ENCODE peak calls at places on chromosome 20, in five cellular contexts. One of them, this sample, is unnamed.

GRCh38 chr20:11210611-11211010 is 536.8 kb upstream of the JAG1 start:
- DNase-seq in HepG2: no peak
- DNase-seq in stomach: no peak
- DNase-seq in heart left ventricle: no peak
- DNase-seq in ovary: no peak
- DNase-seq in this sample: no peak

GRCh38 chr20:33947709-33948295 is 45.9 kb upstream of the RALY start:
- DNase-seq in HepG2: peak
- DNase-seq in stomach: no peak
- DNase-seq in heart left ventricle: no peak
- DNase-seq in ovary: no peak
- DNase-seq in this sample: peak

GRCh38 chr20:5569021-5569420 is 181.2 kb upstream of the SHLD1 start:
- DNase-seq in HepG2: peak
- DNase-seq in stomach: no peak
- DNase-seq in heart left ventricle: no peak
- DNase-seq in ovary: no peak
- DNase-seq in this sample: peak

GRCh38 chr20:326645-327031 is 1.3 kb downstream of the SOX12 start:
- DNase-seq in HepG2: no peak
- DNase-seq in stomach: peak
- DNase-seq in heart left ventricle: no peak
- DNase-seq in ovary: no peak
- DNase-seq in this sample: peak

GRCh38 chr20:2804921-2805681 is 4.7 kb upstream of the CPXM1 start:
- DNase-seq in HepG2: no peak
- DNase-seq in stomach: no peak
- DNase-seq in heart left ventricle: no peak
- DNase-seq in ovary: no peak
- DNase-seq in this sample: no peak

GRCh38 chr20:17108896-17109295 is 117.9 kb upstream of the PCSK2 start:
- DNase-seq in HepG2: no peak
- DNase-seq in stomach: no peak
- DNase-seq in heart left ventricle: no peak
- DNase-seq in ovary: no peak
- DNase-seq in this sample: no peak

GRCh38 chr20:49668181-49668877 is 45.3 kb downstream of the B4GALT5 start:
- DNase-seq in HepG2: no peak
- DNase-seq in stomach: peak
- DNase-seq in heart left ventricle: peak
- DNase-seq in ovary: no peak
- DNase-seq in this sample: peak

GRCh38 chr20:21096321-21097043 is 9.7 kb downstream of the LINC00237 start:
- DNase-seq in HepG2: peak
- DNase-seq in stomach: no peak
- DNase-seq in heart left ventricle: no peak
- DNase-seq in ovary: no peak
- DNase-seq in this sample: peak

GRCh38 chr20:4919047-4919704 is 82.1 kb downstream of the SLC23A2 start:
- DNase-seq in HepG2: no peak
- DNase-seq in stomach: no peak
- DNase-seq in heart left ventricle: no peak
- DNase-seq in ovary: no peak
- DNase-seq in this sample: no peak

GRCh38 chr20:44287272-44288097 is 23.5 kb downstream of the FITM2 start:
- DNase-seq in HepG2: peak
- DNase-seq in stomach: no peak
- DNase-seq in heart left ventricle: no peak
- DNase-seq in ovary: no peak
- DNase-seq in this sample: no peak

GRCh38 chr20:24492031-24492607 is 22.7 kb downstream of the SYNDIG1 start:
- DNase-seq in HepG2: peak
- DNase-seq in stomach: no peak
- DNase-seq in heart left ventricle: no peak
- DNase-seq in ovary: no peak
- DNase-seq in this sample: no peak

GRCh38 chr20:50321797-50322480 is 131.3 kb downstream of the CEBPB start:
- DNase-seq in HepG2: no peak
- DNase-seq in stomach: no peak
- DNase-seq in heart left ventricle: no peak
- DNase-seq in ovary: peak
- DNase-seq in this sample: no peak

GRCh38 chr20:2624190-2624589 is 28.2 kb upstream of the NOP56 start:
- DNase-seq in HepG2: no peak
- DNase-seq in stomach: no peak
- DNase-seq in heart left ventricle: no peak
- DNase-seq in ovary: no peak
- DNase-seq in this sample: no peak

GRCh38 chr20:48716086-48716485 is 111.7 kb downstream of the PREX1 start:
- DNase-seq in HepG2: no peak
- DNase-seq in stomach: no peak
- DNase-seq in heart left ventricle: no peak
- DNase-seq in ovary: no peak
- DNase-seq in this sample: no peak

GRCh38 chr20:36478137-36478905 is 63.0 kb upstream of the MYL9 start:
- DNase-seq in HepG2: no peak
- DNase-seq in stomach: no peak
- DNase-seq in heart left ventricle: no peak
- DNase-seq in ovary: no peak
- DNase-seq in this sample: no peak

GRCh38 chr20:2535711-2536561 is 437 bp upstream of the TMC2 start:
- DNase-seq in HepG2: no peak
- DNase-seq in stomach: no peak
- DNase-seq in heart left ventricle: no peak
- DNase-seq in ovary: no peak
- DNase-seq in this sample: no peak

GRCh38 chr20:25054995-25055629 is 2.8 kb downstream of the ACSS1 start:
- DNase-seq in HepG2: peak
- DNase-seq in stomach: peak
- DNase-seq in heart left ventricle: peak
- DNase-seq in ovary: no peak
- DNase-seq in this sample: peak

GRCh38 chr20:21901470-21902275 is 196.2 kb downstream of the PAX1 start:
- DNase-seq in HepG2: no peak
- DNase-seq in stomach: peak
- DNase-seq in heart left ventricle: peak
- DNase-seq in ovary: no peak
- DNase-seq in this sample: no peak

GRCh38 chr20:56442381-56443365 is 25.8 kb upstream of the RTF2 start:
- DNase-seq in HepG2: no peak
- DNase-seq in stomach: no peak
- DNase-seq in heart left ventricle: no peak
- DNase-seq in ovary: no peak
- DNase-seq in this sample: no peak

GRCh38 chr20:32820698-32821378 is 1.1 kb downstream of the MAPRE1 start:
- DNase-seq in HepG2: no peak
- DNase-seq in stomach: no peak
- DNase-seq in heart left ventricle: no peak
- DNase-seq in ovary: peak
- DNase-seq in this sample: no peak

GRCh38 chr20:32823737-32824588 is 4.2 kb downstream of the MAPRE1 start:
- DNase-seq in HepG2: peak
- DNase-seq in stomach: no peak
- DNase-seq in heart left ventricle: no peak
- DNase-seq in ovary: no peak
- DNase-seq in this sample: no peak

GRCh38 chr20:32823078-32823477 is 3.3 kb downstream of the MAPRE1 start:
- DNase-seq in HepG2: peak
- DNase-seq in stomach: no peak
- DNase-seq in heart left ventricle: no peak
- DNase-seq in ovary: no peak
- DNase-seq in this sample: peak

GRCh38 chr20:32822189-32822588 is 2.4 kb downstream of the MAPRE1 start:
- DNase-seq in HepG2: no peak
- DNase-seq in stomach: no peak
- DNase-seq in heart left ventricle: no peak
- DNase-seq in ovary: no peak
- DNase-seq in this sample: no peak

GRCh38 chr20:32820000-32820697 is 395 bp downstream of the MAPRE1 start:
- DNase-seq in HepG2: peak
- DNase-seq in stomach: no peak
- DNase-seq in heart left ventricle: peak
- DNase-seq in ovary: peak
- DNase-seq in this sample: peak
- TF ChIP-seq POLR2A in HepG2: peak
- TF ChIP-seq POLR2A in stomach: no peak
- TF ChIP-seq POLR2A in heart left ventricle: no peak
- TF ChIP-seq POLR2A in ovary: peak
- TF ChIP-seq POLR2A in this sample: peak

GRCh38 chr20:19757487-19757972 is 528 bp upstream of the RIN2 start:
- DNase-seq in HepG2: peak
- DNase-seq in stomach: peak
- DNase-seq in heart left ventricle: peak
- DNase-seq in ovary: peak
- DNase-seq in this sample: no peak

GRCh38 chr20:19758888-19759331 is 852 bp downstream of the RIN2 start:
- DNase-seq in HepG2: peak
- DNase-seq in stomach: peak
- DNase-seq in heart left ventricle: peak
- DNase-seq in ovary: peak
- DNase-seq in this sample: no peak

GRCh38 chr20:19760371-19760721 is 2.3 kb downstream of the RIN2 start:
- DNase-seq in HepG2: no peak
- DNase-seq in stomach: no peak
- DNase-seq in heart left ventricle: no peak
- DNase-seq in ovary: no peak
- DNase-seq in this sample: no peak

GRCh38 chr20:19756756-19757486 is 1.1 kb upstream of the RIN2 start:
- DNase-seq in HepG2: no peak
- DNase-seq in stomach: peak
- DNase-seq in heart left ventricle: no peak
- DNase-seq in ovary: no peak
- DNase-seq in this sample: no peak

GRCh38 chr20:19757973-19758887 is at the start of gene RIN2:
- DNase-seq in HepG2: peak
- DNase-seq in stomach: peak
- DNase-seq in heart left ventricle: peak
- DNase-seq in ovary: peak
- DNase-seq in this sample: no peak
- TF ChIP-seq POLR2A in HepG2: no peak
- TF ChIP-seq POLR2A in stomach: no peak
- TF ChIP-seq POLR2A in heart left ventricle: no peak
- TF ChIP-seq POLR2A in ovary: no peak
- TF ChIP-seq POLR2A in this sample: no peak

GRCh38 chr20:63697357-63697867 is 960 bp downstream of the TNFRSF6B start:
- DNase-seq in HepG2: no peak
- DNase-seq in stomach: no peak
- DNase-seq in heart left ventricle: peak
- DNase-seq in ovary: peak
- DNase-seq in this sample: no peak

GRCh38 chr20:63696311-63696627 is 183 bp upstream of the TNFRSF6B start:
- DNase-seq in HepG2: no peak
- DNase-seq in stomach: no peak
- DNase-seq in heart left ventricle: peak
- DNase-seq in ovary: peak
- DNase-seq in this sample: no peak

GRCh38 chr20:63697868-63698545 is 1.6 kb downstream of the TNFRSF6B start:
- DNase-seq in HepG2: no peak
- DNase-seq in stomach: no peak
- DNase-seq in heart left ventricle: peak
- DNase-seq in ovary: no peak
- DNase-seq in this sample: no peak

GRCh38 chr20:63695419-63696310 is 787 bp upstream of the TNFRSF6B start:
- DNase-seq in HepG2: no peak
- DNase-seq in stomach: peak
- DNase-seq in heart left ventricle: peak
- DNase-seq in ovary: no peak
- DNase-seq in this sample: no peak

GRCh38 chr20:63696628-63697356 is at the start of gene TNFRSF6B:
- DNase-seq in HepG2: no peak
- DNase-seq in stomach: no peak
- DNase-seq in heart left ventricle: peak
- DNase-seq in ovary: no peak
- DNase-seq in this sample: no peak
- TF ChIP-seq POLR2A in HepG2: peak
- TF ChIP-seq POLR2A in stomach: no peak
- TF ChIP-seq POLR2A in heart left ventricle: no peak
- TF ChIP-seq POLR2A in ovary: no peak
- TF ChIP-seq POLR2A in this sample: peak

GRCh38 chr20:40654876-40655275 is 34.2 kb downstream of the MAFB start:
- DNase-seq in HepG2: no peak
- DNase-seq in stomach: no peak
- DNase-seq in heart left ventricle: peak
- DNase-seq in ovary: no peak
- DNase-seq in this sample: no peak
- TF ChIP-seq POLR2A in HepG2: no peak
- TF ChIP-seq POLR2A in stomach: no peak
- TF ChIP-seq POLR2A in heart left ventricle: no peak
- TF ChIP-seq POLR2A in ovary: no peak
- TF ChIP-seq POLR2A in this sample: no peak

GRCh38 chr20:62305149-62305764 is 2.5 kb downstream of the ADRM1 start:
- DNase-seq in HepG2: peak
- DNase-seq in stomach: no peak
- DNase-seq in heart left ventricle: no peak
- DNase-seq in ovary: no peak
- DNase-seq in this sample: no peak
- TF ChIP-seq POLR2A in HepG2: no peak
- TF ChIP-seq POLR2A in stomach: no peak
- TF ChIP-seq POLR2A in heart left ventricle: no peak
- TF ChIP-seq POLR2A in ovary: no peak
- TF ChIP-seq POLR2A in this sample: no peak

GRCh38 chr20:63930971-63931553 is 25.2 kb downstream of the UCKL1 start:
- DNase-seq in HepG2: no peak
- DNase-seq in stomach: peak
- DNase-seq in heart left ventricle: peak
- DNase-seq in ovary: no peak
- DNase-seq in this sample: no peak

GRCh38 chr20:63931735-63932134 is 24.5 kb downstream of the UCKL1 start:
- DNase-seq in HepG2: no peak
- DNase-seq in stomach: no peak
- DNase-seq in heart left ventricle: peak
- DNase-seq in ovary: no peak
- DNase-seq in this sample: no peak

GRCh38 chr20:63926298-63926697 is 29.9 kb downstream of the UCKL1 start:
- DNase-seq in HepG2: no peak
- DNase-seq in stomach: no peak
- DNase-seq in heart left ventricle: no peak
- DNase-seq in ovary: no peak
- DNase-seq in this sample: no peak

GRCh38 chr20:63932606-63933160 is 23.5 kb downstream of the UCKL1 start:
- DNase-seq in HepG2: no peak
- DNase-seq in stomach: no peak
- DNase-seq in heart left ventricle: peak
- DNase-seq in ovary: no peak
- DNase-seq in this sample: peak

GRCh38 chr20:63929071-63929470 is 27.1 kb downstream of the UCKL1 start:
- DNase-seq in HepG2: no peak
- DNase-seq in stomach: no peak
- DNase-seq in heart left ventricle: no peak
- DNase-seq in ovary: no peak
- DNase-seq in this sample: no peak
- TF ChIP-seq POLR2A in HepG2: no peak
- TF ChIP-seq POLR2A in stomach: no peak
- TF ChIP-seq POLR2A in heart left ventricle: no peak
- TF ChIP-seq POLR2A in ovary: no peak
- TF ChIP-seq POLR2A in this sample: no peak

This sample was measured in erythroblast.